ENCODE peak calls at places on chromosomes 16 and 17, in five cellular contexts. One of them, this sample, is unnamed.
A peak's percentile ranks its signal among the peaks of the same experiment; 100 is the strongest.

GRCh38 chr17:37037590-37038155 is 88.9 kb downstream of the AATF start:
- DNase-seq in left ventricle myocardium inferior: no peak
- DNase-seq in kidney: no peak
- DNase-seq in prostate gland: no peak
- DNase-seq in CD4-positive, CD25-positive, alpha-beta regulatory T cell: no peak
- DNase-seq in this sample: no peak

GRCh38 chr17:21287703-21288449 is 3.4 kb downstream of the MAP2K3 start:
- DNase-seq in left ventricle myocardium inferior: peak; percentile 95
- DNase-seq in kidney: peak; percentile 98
- DNase-seq in prostate gland: peak; percentile 94
- DNase-seq in CD4-positive, CD25-positive, alpha-beta regulatory T cell: peak; percentile 97
- DNase-seq in this sample: peak; percentile 99

GRCh38 chr16:4381935-4382794 is 10.5 kb downstream of the VASN start:
- DNase-seq in left ventricle myocardium inferior: no peak
- DNase-seq in kidney: no peak
- DNase-seq in prostate gland: no peak
- DNase-seq in CD4-positive, CD25-positive, alpha-beta regulatory T cell: no peak
- DNase-seq in this sample: no peak

GRCh38 chr17:60354223-60354622 is 37.7 kb downstream of the USP32 start:
- DNase-seq in left ventricle myocardium inferior: no peak
- DNase-seq in kidney: no peak
- DNase-seq in prostate gland: no peak
- DNase-seq in CD4-positive, CD25-positive, alpha-beta regulatory T cell: no peak
- DNase-seq in this sample: no peak

GRCh38 chr16:86704516-86704915 is 126.2 kb downstream of the FOXL1 start:
- DNase-seq in left ventricle myocardium inferior: no peak
- DNase-seq in kidney: no peak
- DNase-seq in prostate gland: no peak
- DNase-seq in CD4-positive, CD25-positive, alpha-beta regulatory T cell: no peak
- DNase-seq in this sample: no peak

GRCh38 chr16:57627184-57627871 is 1.1 kb upstream of the ADGRG1 start:
- DNase-seq in left ventricle myocardium inferior: no peak
- DNase-seq in kidney: peak; percentile 65
- DNase-seq in prostate gland: no peak
- DNase-seq in CD4-positive, CD25-positive, alpha-beta regulatory T cell: no peak
- DNase-seq in this sample: no peak

GRCh38 chr16:59179446-59180082 is 445.4 kb upstream of the GOT2 start:
- DNase-seq in left ventricle myocardium inferior: no peak
- DNase-seq in kidney: no peak
- DNase-seq in prostate gland: no peak
- DNase-seq in CD4-positive, CD25-positive, alpha-beta regulatory T cell: no peak
- DNase-seq in this sample: no peak

GRCh38 chr17:30349252-30349651 is 15.4 kb upstream of the TMIGD1 start:
- DNase-seq in left ventricle myocardium inferior: no peak
- DNase-seq in kidney: no peak
- DNase-seq in prostate gland: no peak
- DNase-seq in CD4-positive, CD25-positive, alpha-beta regulatory T cell: no peak
- DNase-seq in this sample: no peak

GRCh38 chr17:4550534-4551039 is 4.6 kb downstream of the MYBBP1A start:
- DNase-seq in left ventricle myocardium inferior: no peak
- DNase-seq in kidney: no peak
- DNase-seq in prostate gland: no peak
- DNase-seq in CD4-positive, CD25-positive, alpha-beta regulatory T cell: no peak
- DNase-seq in this sample: no peak

GRCh38 chr16:4454618-4455017 is 19.8 kb downstream of the NMRAL1 start:
- DNase-seq in left ventricle myocardium inferior: no peak
- DNase-seq in kidney: no peak
- DNase-seq in prostate gland: no peak
- DNase-seq in CD4-positive, CD25-positive, alpha-beta regulatory T cell: no peak
- DNase-seq in this sample: no peak

GRCh38 chr17:10513284-10514067 is 4.9 kb downstream of the MYH1 start:
- DNase-seq in left ventricle myocardium inferior: no peak
- DNase-seq in kidney: no peak
- DNase-seq in prostate gland: peak; percentile 22
- DNase-seq in CD4-positive, CD25-positive, alpha-beta regulatory T cell: no peak
- DNase-seq in this sample: no peak

GRCh38 chr17:65594585-65594940 is 33.1 kb upstream of the AXIN2 start:
- DNase-seq in left ventricle myocardium inferior: no peak
- DNase-seq in kidney: no peak
- DNase-seq in prostate gland: no peak
- DNase-seq in CD4-positive, CD25-positive, alpha-beta regulatory T cell: no peak
- DNase-seq in this sample: no peak

GRCh38 chr17:21286066-21286770 is 1.7 kb downstream of the MAP2K3 start:
- DNase-seq in left ventricle myocardium inferior: peak; percentile 86
- DNase-seq in kidney: peak; percentile 97
- DNase-seq in prostate gland: peak; percentile 83
- DNase-seq in CD4-positive, CD25-positive, alpha-beta regulatory T cell: no peak
- DNase-seq in this sample: peak; percentile 91

GRCh38 chr17:6231886-6232767 is 161.9 kb downstream of the WSCD1 start:
- DNase-seq in left ventricle myocardium inferior: no peak
- DNase-seq in kidney: no peak
- DNase-seq in prostate gland: no peak
- DNase-seq in CD4-positive, CD25-positive, alpha-beta regulatory T cell: no peak
- DNase-seq in this sample: no peak

GRCh38 chr17:81037783-81038733 is 3.1 kb downstream of the BAIAP2 start:
- DNase-seq in left ventricle myocardium inferior: no peak
- DNase-seq in kidney: peak; percentile 86
- DNase-seq in prostate gland: no peak
- DNase-seq in CD4-positive, CD25-positive, alpha-beta regulatory T cell: no peak
- DNase-seq in this sample: peak; percentile 84

GRCh38 chr16:8958344-8958808 is 5.3 kb downstream of the USP7 start:
- DNase-seq in left ventricle myocardium inferior: peak; percentile 40
- DNase-seq in kidney: no peak
- DNase-seq in prostate gland: no peak
- DNase-seq in CD4-positive, CD25-positive, alpha-beta regulatory T cell: no peak
- DNase-seq in this sample: no peak

GRCh38 chr17:13351046-13351445 is 250.7 kb downstream of the HS3ST3A1 start:
- DNase-seq in left ventricle myocardium inferior: no peak
- DNase-seq in kidney: no peak
- DNase-seq in prostate gland: no peak
- DNase-seq in CD4-positive, CD25-positive, alpha-beta regulatory T cell: no peak
- DNase-seq in this sample: no peak

GRCh38 chr17:80822700-80823410 is 168.8 kb upstream of the CHMP6 start:
- DNase-seq in left ventricle myocardium inferior: no peak
- DNase-seq in kidney: peak; percentile 48
- DNase-seq in prostate gland: peak; percentile 55
- DNase-seq in CD4-positive, CD25-positive, alpha-beta regulatory T cell: no peak
- DNase-seq in this sample: no peak

GRCh38 chr17:76000016-76000754 is 470 bp upstream of the CDK3 start:
- DNase-seq in left ventricle myocardium inferior: no peak
- DNase-seq in kidney: peak; percentile 76
- DNase-seq in prostate gland: peak; percentile 60
- DNase-seq in CD4-positive, CD25-positive, alpha-beta regulatory T cell: peak; percentile 37
- DNase-seq in this sample: peak; percentile 58

GRCh38 chr17:81416612-81417011 is 21.4 kb downstream of the BAHCC1 start:
- DNase-seq in left ventricle myocardium inferior: no peak
- DNase-seq in kidney: no peak
- DNase-seq in prostate gland: no peak
- DNase-seq in CD4-positive, CD25-positive, alpha-beta regulatory T cell: no peak
- DNase-seq in this sample: no peak

GRCh38 chr16:78432451-78432850 is 333.0 kb downstream of the WWOX start:
- DNase-seq in left ventricle myocardium inferior: no peak
- DNase-seq in kidney: no peak
- DNase-seq in prostate gland: no peak
- DNase-seq in CD4-positive, CD25-positive, alpha-beta regulatory T cell: no peak
- DNase-seq in this sample: no peak

GRCh38 chr16:50273888-50274770 is 7.8 kb downstream of the ADCY7 start:
- DNase-seq in left ventricle myocardium inferior: no peak
- DNase-seq in kidney: peak; percentile 73
- DNase-seq in prostate gland: no peak
- DNase-seq in CD4-positive, CD25-positive, alpha-beta regulatory T cell: peak; percentile 47
- DNase-seq in this sample: no peak

GRCh38 chr17:40148527-40148926 is 8.2 kb downstream of the CASC3 start:
- DNase-seq in left ventricle myocardium inferior: no peak
- DNase-seq in kidney: no peak
- DNase-seq in prostate gland: no peak
- DNase-seq in CD4-positive, CD25-positive, alpha-beta regulatory T cell: no peak
- DNase-seq in this sample: no peak

GRCh38 chr17:75350029-75350428 is 55.4 kb downstream of the GRB2 start:
- DNase-seq in left ventricle myocardium inferior: no peak
- DNase-seq in kidney: no peak
- DNase-seq in prostate gland: no peak
- DNase-seq in CD4-positive, CD25-positive, alpha-beta regulatory T cell: no peak
- DNase-seq in this sample: no peak

GRCh38 chr16:52812945-52813556 is 239.6 kb downstream of the CHD9NB start:
- DNase-seq in left ventricle myocardium inferior: no peak
- DNase-seq in kidney: no peak
- DNase-seq in prostate gland: no peak
- DNase-seq in CD4-positive, CD25-positive, alpha-beta regulatory T cell: no peak
- DNase-seq in this sample: no peak

GRCh38 chr17:16354585-16354984 is 1.3 kb upstream of the CENPV start:
- DNase-seq in left ventricle myocardium inferior: no peak
- DNase-seq in kidney: no peak
- DNase-seq in prostate gland: no peak
- DNase-seq in CD4-positive, CD25-positive, alpha-beta regulatory T cell: no peak
- DNase-seq in this sample: no peak

GRCh38 chr17:882827-883585 is 96.6 kb downstream of the NXN start:
- DNase-seq in left ventricle myocardium inferior: peak; percentile 78
- DNase-seq in kidney: peak; percentile 87
- DNase-seq in prostate gland: peak; percentile 56
- DNase-seq in CD4-positive, CD25-positive, alpha-beta regulatory T cell: no peak
- DNase-seq in this sample: peak; percentile 78

GRCh38 chr17:38550661-38551060 is 55.1 kb downstream of the SRCIN1 start:
- DNase-seq in left ventricle myocardium inferior: peak; percentile 48
- DNase-seq in kidney: no peak
- DNase-seq in prostate gland: peak; percentile 52
- DNase-seq in CD4-positive, CD25-positive, alpha-beta regulatory T cell: no peak
- DNase-seq in this sample: peak; percentile 74

GRCh38 chr17:73592531-73592961 is 51.7 kb downstream of the SDK2 start:
- DNase-seq in left ventricle myocardium inferior: no peak
- DNase-seq in kidney: no peak
- DNase-seq in prostate gland: no peak
- DNase-seq in CD4-positive, CD25-positive, alpha-beta regulatory T cell: no peak
- DNase-seq in this sample: no peak

GRCh38 chr17:67629963-67630320 is 87.8 kb upstream of the NOL11 start:
- DNase-seq in left ventricle myocardium inferior: no peak
- DNase-seq in kidney: no peak
- DNase-seq in prostate gland: no peak
- DNase-seq in CD4-positive, CD25-positive, alpha-beta regulatory T cell: no peak
- DNase-seq in this sample: no peak

DNA sequence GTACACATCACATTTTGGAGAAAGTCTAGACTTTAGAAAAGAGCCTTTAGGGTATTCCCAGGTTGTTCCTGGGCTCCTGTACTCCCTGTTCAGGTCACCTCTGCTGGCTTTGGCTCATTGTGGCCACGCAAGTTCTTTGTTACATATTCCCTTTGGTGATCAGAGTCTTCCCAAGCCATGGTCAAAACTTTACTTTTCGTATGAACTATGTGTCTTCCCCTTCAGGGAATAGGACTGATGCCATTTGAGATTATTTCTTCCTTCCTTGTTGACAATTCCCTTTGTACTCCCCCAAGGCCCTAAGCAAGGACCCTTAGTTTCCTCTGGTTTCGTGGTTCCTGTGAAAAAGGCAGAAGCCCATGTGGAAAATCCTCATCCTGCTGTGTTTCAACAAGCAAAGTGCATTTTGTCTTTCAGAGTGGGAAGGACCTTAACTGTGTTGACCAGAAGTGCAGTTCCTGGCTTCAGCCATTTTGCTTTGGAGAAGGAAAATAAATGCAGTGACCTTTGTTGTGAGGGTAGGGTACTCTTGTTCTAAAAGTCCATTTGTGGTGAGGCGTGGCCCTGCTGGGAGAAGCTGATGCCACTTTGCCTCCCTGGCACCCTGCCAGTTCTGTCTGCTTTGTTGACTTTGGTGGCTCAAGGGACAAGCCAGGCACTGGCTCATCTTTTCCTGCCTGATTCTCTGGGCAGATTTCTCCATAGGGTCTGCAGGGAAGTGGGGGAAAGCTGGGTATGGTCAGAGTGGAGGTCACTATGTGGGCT is 55.1 kb downstream of the ZNRF1 start:
- DNase-seq in left ventricle myocardium inferior: peak; percentile 70
- DNase-seq in kidney: peak; percentile 78
- DNase-seq in prostate gland: peak; percentile 66
- DNase-seq in CD4-positive, CD25-positive, alpha-beta regulatory T cell: no peak
- DNase-seq in this sample: peak; percentile 65
- H3K27ac ChIP-seq in left ventricle myocardium inferior: peak overlapping the region; percentile 71
- H3K27ac ChIP-seq in kidney: peak overlapping the region; percentile 30
- H3K27ac ChIP-seq in prostate gland: peak overlapping the region; percentile 12
- H3K27ac ChIP-seq in CD4-positive, CD25-positive, alpha-beta regulatory T cell: no peak overlapping the region
- H3K27ac ChIP-seq in this sample: peak overlapping the region; percentile 66

GRCh38 chr16:54398986-54399385 is 112.4 kb upstream of the IRX3 start:
- DNase-seq in left ventricle myocardium inferior: no peak
- DNase-seq in kidney: no peak
- DNase-seq in prostate gland: no peak
- DNase-seq in CD4-positive, CD25-positive, alpha-beta regulatory T cell: no peak
- DNase-seq in this sample: no peak

GRCh38 chr16:54402270-54402669 is 115.7 kb upstream of the IRX3 start:
- DNase-seq in left ventricle myocardium inferior: peak; percentile 67
- DNase-seq in kidney: no peak
- DNase-seq in prostate gland: no peak
- DNase-seq in CD4-positive, CD25-positive, alpha-beta regulatory T cell: no peak
- DNase-seq in this sample: no peak

GRCh38 chr16:54397838-54398237 is 111.3 kb upstream of the IRX3 start:
- DNase-seq in left ventricle myocardium inferior: no peak
- DNase-seq in kidney: no peak
- DNase-seq in prostate gland: no peak
- DNase-seq in CD4-positive, CD25-positive, alpha-beta regulatory T cell: no peak
- DNase-seq in this sample: no peak

GRCh38 chr16:54402873-54403272 is 116.3 kb upstream of the IRX3 start:
- DNase-seq in left ventricle myocardium inferior: no peak
- DNase-seq in kidney: no peak
- DNase-seq in prostate gland: no peak
- DNase-seq in CD4-positive, CD25-positive, alpha-beta regulatory T cell: no peak
- DNase-seq in this sample: no peak

GRCh38 chr16:54400261-54400660 is 113.7 kb upstream of the IRX3 start:
- DNase-seq in left ventricle myocardium inferior: no peak
- DNase-seq in kidney: no peak
- DNase-seq in prostate gland: no peak
- DNase-seq in CD4-positive, CD25-positive, alpha-beta regulatory T cell: no peak
- DNase-seq in this sample: no peak
- H3K4me3 ChIP-seq in left ventricle myocardium inferior: no peak overlapping the region
- H3K4me3 ChIP-seq in kidney: no peak overlapping the region
- H3K4me3 ChIP-seq in prostate gland: no peak overlapping the region
- H3K4me3 ChIP-seq in CD4-positive, CD25-positive, alpha-beta regulatory T cell: no peak overlapping the region
- H3K4me3 ChIP-seq in this sample: no peak overlapping the region

GRCh38 chr16:2516391-2517240 is 2.9 kb downstream of the ATP6V0C start:
- DNase-seq in left ventricle myocardium inferior: no peak
- DNase-seq in kidney: peak; percentile 70
- DNase-seq in prostate gland: no peak
- DNase-seq in CD4-positive, CD25-positive, alpha-beta regulatory T cell: no peak
- DNase-seq in this sample: no peak
- H3K27ac ChIP-seq in left ventricle myocardium inferior: peak overlapping the region; percentile 92
- H3K27ac ChIP-seq in kidney: peak overlapping the region; percentile 33
- H3K27ac ChIP-seq in prostate gland: peak overlapping the region; percentile 20
- H3K27ac ChIP-seq in CD4-positive, CD25-positive, alpha-beta regulatory T cell: peak overlapping the region; percentile 8
- H3K27ac ChIP-seq in this sample: peak overlapping the region; percentile 97

DNA sequence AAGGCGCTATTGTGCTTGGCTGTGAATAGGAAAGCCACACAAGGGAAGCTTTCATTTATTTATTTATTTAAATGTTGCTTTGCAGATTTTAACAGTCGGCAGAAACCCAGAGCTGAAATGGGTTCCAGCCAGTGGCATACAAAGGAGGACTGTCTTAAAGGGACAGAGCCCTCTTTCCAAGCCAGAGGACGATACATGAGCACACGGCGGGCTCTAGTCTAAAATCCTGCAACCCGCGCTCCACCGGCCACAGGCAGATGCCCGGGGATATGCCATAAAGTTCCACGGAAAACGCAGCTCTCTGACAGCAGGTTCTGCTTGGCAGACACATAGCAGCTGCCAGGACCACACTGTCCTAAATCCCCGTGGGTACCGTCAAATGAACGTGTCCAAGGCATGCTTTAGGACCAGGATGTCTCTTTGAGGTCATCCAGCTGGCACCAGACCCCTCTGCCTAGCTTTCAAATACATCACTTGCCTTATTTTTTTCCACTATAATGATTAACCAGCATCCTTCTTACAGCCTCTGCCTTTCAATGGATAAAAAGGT is 64.6 kb downstream of the CYTH1 start:
- DNase-seq in left ventricle myocardium inferior: no peak
- DNase-seq in kidney: no peak
- DNase-seq in prostate gland: peak; percentile 53
- DNase-seq in CD4-positive, CD25-positive, alpha-beta regulatory T cell: no peak
- DNase-seq in this sample: no peak
- H3K4me3 ChIP-seq in left ventricle myocardium inferior: peak overlapping the region; percentile 72
- H3K4me3 ChIP-seq in kidney: peak overlapping the region; percentile 66
- H3K4me3 ChIP-seq in prostate gland: peak overlapping the region; percentile 32
- H3K4me3 ChIP-seq in CD4-positive, CD25-positive, alpha-beta regulatory T cell: peak overlapping the region; percentile 51
- H3K4me3 ChIP-seq in this sample: peak overlapping the region; percentile 57

This sample was measured in stomach.